ENCODE peak calls at places on chromosomes 2 and 18, in five cellular contexts. M is K562, N is SK-N-SH, A is HepG2, I is HCT116. J is an unnamed sample.

GRCh38 chr2:156339110-156339847 is 6.8 kb upstream of the NR4A2 start:
- DNase-seq in A (no peak), M (no peak), N (no peak), I (peak), J (no peak)

GRCh38 chr2:88483200-88483599 is 30.7 kb upstream of the FOXI3 start:
- DNase-seq in A (no peak), M (no peak), I (no peak), N (no peak), J (peak)

GRCh38 chr2:40041983-40042382 is 262.9 kb upstream of the THUMPD2 start:
- DNase-seq in N (no peak), A (no peak), M (no peak), I (no peak), J (no peak)

GRCh38 chr18:79136742-79137141 is 67.5 kb downstream of the ATP9B start:
- DNase-seq in M (no peak), A (no peak), N (no peak), I (no peak), J (no peak)

GRCh38 chr2:16900405-16901025 is 234.9 kb upstream of the CYRIA start:
- DNase-seq in I (peak), A (peak), N (no peak), M (peak), J (peak)

GRCh38 chr2:129748250-129748649 is 231.2 kb upstream of the RAB6C start:
- DNase-seq in I (no peak), A (no peak), N (no peak), M (no peak), J (no peak)

GRCh38 chr2:95265182-95265581 is 9.1 kb upstream of the PROM2 start:
- DNase-seq in M (no peak), N (no peak), I (no peak), A (no peak), J (no peak)

GRCh38 chr2:192146069-192147006 is 48.4 kb downstream of the TMEFF2 start:
- DNase-seq in N (no peak), A (no peak), I (no peak), M (no peak), J (no peak)

GRCh38 chr18:31538837-31539236 is 40.9 kb downstream of the DSG2 start:
- DNase-seq in I (no peak), A (no peak), M (no peak), N (no peak), J (no peak)

GRCh38 chr2:182208421-182208820 is 218.4 kb downstream of the PDE1A start:
- DNase-seq in I (no peak), N (no peak), M (no peak), A (no peak), J (no peak)

GRCh38 chr2:182210669-182211068 is 216.2 kb downstream of the PDE1A start:
- DNase-seq in I (no peak), M (no peak), N (no peak), A (no peak), J (no peak)

GRCh38 chr2:182207049-182207746 is 219.6 kb downstream of the PDE1A start:
- DNase-seq in M (no peak), A (no peak), I (no peak), N (no peak), J (no peak)
- TF ChIP-seq JUND in M (no peak), A (no peak), I (no peak), N (no peak), J (no peak)

GRCh38 chr2:220663065-220663464 is 909.0 kb downstream of the EPHA4 start:
- DNase-seq in N (no peak), I (no peak), A (no peak), M (no peak), J (no peak)
- TF ChIP-seq JUND in N (no peak), I (no peak), A (no peak), M (no peak), J (no peak)

GRCh38 chr2:100017633-100018032 is 124.8 kb downstream of the AFF3 start:
- DNase-seq in M (no peak), I (no peak), A (no peak), N (no peak), J (no peak)
- TF ChIP-seq JUND in M (no peak), I (no peak), A (no peak), N (peak), J (no peak)

GRCh38 chr2:69917854-69918253 is 2.9 kb downstream of the MXD1 start:
- DNase-seq in N (no peak), I (peak), M (no peak), A (no peak), J (no peak)
- TF ChIP-seq JUND in N (peak), I (no peak), M (no peak), A (no peak), J (no peak)

GRCh38 chr2:38375711-38376345 is 1.2 kb downstream of the ATL2 start:
- DNase-seq in A (no peak), N (peak), I (no peak), M (no peak), J (no peak)
- TF ChIP-seq JUND in A (no peak), N (no peak), I (no peak), M (no peak), J (no peak)

GRCh38 chr2:235045973-235046343 is 94.1 kb downstream of the SH3BP4 start:
- DNase-seq in A (no peak), I (no peak), M (no peak), N (no peak), J (no peak)

GRCh38 chr2:235046561-235046960 is 94.7 kb downstream of the SH3BP4 start:
- DNase-seq in A (no peak), N (no peak), I (no peak), M (no peak), J (no peak)

GRCh38 chr2:235048549-235048948 is 96.7 kb downstream of the SH3BP4 start:
- DNase-seq in A (no peak), M (no peak), I (no peak), N (no peak), J (no peak)

GRCh38 chr2:235049069-235049468 is 97.3 kb downstream of the SH3BP4 start:
- DNase-seq in N (no peak), A (no peak), I (no peak), M (no peak), J (no peak)

DNA sequence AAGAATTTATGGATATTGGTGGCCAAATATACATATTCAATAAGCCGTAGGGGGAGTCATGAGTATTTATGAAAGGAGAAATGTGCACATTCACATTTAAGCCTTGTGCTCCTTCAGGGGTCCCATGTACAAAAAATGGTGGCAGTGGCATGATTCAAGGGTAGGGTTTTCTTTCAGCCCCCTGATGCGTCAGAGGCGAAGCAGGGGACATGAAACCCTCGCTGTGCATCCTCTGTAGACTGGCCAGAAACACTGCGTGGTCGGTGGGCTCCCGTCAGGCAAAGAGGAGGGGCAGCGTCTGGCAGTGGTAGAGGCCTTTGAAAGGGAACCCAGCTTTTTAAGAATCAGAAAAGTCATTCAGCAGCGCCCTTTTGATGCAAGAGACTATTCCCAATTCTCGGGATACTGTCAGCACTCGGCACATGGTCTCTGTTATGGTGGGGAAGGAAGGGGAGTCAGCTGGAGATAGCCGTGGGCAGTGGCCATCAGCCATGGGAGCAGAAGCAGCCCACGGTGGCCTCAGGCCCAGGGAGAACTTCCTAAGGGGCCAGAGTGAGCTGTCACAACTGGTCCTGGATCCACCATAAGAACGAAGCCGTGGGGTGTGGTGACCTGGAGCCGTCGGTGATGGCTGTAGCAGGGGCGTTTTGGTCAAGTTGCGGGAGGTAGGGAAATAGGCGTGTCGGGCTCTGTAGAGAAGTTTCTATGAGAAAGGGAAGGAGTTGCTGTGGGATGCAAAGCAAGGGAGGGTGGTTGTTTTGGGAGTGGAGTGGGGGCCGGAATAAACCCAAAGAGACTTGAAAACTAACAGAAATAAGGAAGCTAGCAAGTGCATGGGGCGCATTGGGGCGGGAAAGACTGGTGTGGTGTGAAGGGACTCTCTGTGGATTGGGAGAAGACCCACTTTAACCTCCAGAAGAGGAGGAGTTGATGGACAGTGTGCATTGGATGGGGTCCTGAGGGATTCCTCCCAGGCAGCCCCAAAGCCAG is 95.6 kb downstream of the SH3BP4 start:
- DNase-seq in I (no peak), M (no peak), A (no peak), N (no peak), J (no peak)
- TF ChIP-seq JUND in I (no peak), M (no peak), A (no peak), N (no peak), J (no peak)

DNA sequence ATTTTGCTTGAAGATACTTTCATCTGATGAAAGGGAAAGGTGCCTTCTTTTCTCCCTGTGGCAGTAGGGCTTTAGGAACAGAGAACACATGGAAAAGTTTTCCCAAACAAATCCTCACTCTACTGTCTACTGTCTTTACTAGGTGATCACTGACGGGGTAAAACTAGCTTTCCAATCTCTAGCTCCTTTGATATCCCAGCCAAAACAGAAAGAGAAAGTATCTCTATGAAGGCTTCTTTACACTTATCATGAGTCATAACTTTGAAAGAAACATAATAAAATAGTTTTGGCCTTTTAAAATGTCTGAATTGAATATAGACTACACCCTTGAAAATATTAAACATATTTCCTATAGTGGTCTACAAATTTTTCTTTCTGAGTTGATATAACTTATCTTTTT is 214.5 kb downstream of the DSEL start:
- DNase-seq in I (no peak), M (no peak), A (no peak), N (no peak), J (no peak)
- TF ChIP-seq JUND in I (no peak), M (no peak), A (no peak), N (no peak), J (no peak)

GRCh38 chr2:38269421-38269820 is 107.7 kb downstream of the ATL2 start:
- DNase-seq in N (no peak), A (no peak), I (no peak), M (no peak), J (no peak)
- TF ChIP-seq JUND in N (no peak), A (no peak), I (no peak), M (no peak), J (no peak)

GRCh38 chr18:56575819-56576663 is 62.4 kb downstream of the TXNL1 start:
- DNase-seq in M (peak), I (peak), A (peak), N (peak), J (peak)
- TF ChIP-seq JUND in M (no peak), I (no peak), A (no peak), N (no peak), J (no peak)

DNA sequence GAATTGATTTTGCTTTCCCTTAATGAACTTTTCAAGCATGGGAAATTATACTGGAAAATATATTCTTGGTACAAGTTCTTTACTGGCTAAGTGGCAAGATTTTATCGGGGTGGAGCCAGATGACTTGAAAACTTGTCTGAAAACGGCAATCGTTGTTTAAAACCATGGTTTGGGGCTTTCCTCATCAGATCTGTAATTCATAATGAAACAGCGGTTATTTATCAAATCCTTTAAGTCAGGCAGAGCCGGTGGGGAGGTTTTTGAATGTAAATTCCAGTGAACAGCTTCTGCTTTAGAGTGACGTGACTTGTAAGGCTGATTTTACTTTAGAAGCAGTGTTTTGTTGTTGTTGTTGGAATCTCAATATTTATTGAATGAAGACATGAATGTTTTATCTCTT is 2.6 kb downstream of the SEC11C start:
- DNase-seq in I (no peak), N (no peak), A (no peak), M (no peak), J (no peak)
- TF ChIP-seq JUND in I (no peak), N (no peak), A (no peak), M (no peak), J (no peak)

J was measured in T47D.